ENCODE peak calls at places on chromosomes 1 and 21, in eight cellular contexts. E, F, U, K, V, B, M and Z are unnamed samples.

GRCh38 chr1:234309598-234310459 is 63.4 kb upstream of the COA6 start:
- DNase-seq in E (no peak), F (peak; percentile 72), U (peak; percentile 63), K (peak; percentile 75), V (peak; percentile 79), B (peak; percentile 67), M (peak; percentile 78), Z (peak; percentile 79)

GRCh38 chr1:99758073-99758511 is 8.3 kb downstream of the FRRS1 start:
- DNase-seq in E (no peak), F (no peak), U (no peak), K (peak; percentile 45), V (no peak), B (no peak), M (no peak), Z (peak; percentile 53)

GRCh38 chr21:15967661-15968060 is 237.9 kb downstream of the USP25 start:
- DNase-seq in E (no peak), F (no peak), U (peak; percentile 22), K (no peak), V (no peak), B (no peak), M (no peak), Z (no peak)

GRCh38 chr1:56728964-56729363 is 83.8 kb downstream of the PRKAA2 start:
- DNase-seq in E (no peak), F (no peak), U (no peak), K (no peak), V (no peak), B (no peak), M (no peak), Z (peak; percentile 64)

GRCh38 chr1:116122955-116123757 is 12.0 kb downstream of the MAB21L3 start:
- DNase-seq in E (no peak), F (peak; percentile 79), U (peak; percentile 81), K (no peak), V (no peak), B (peak; percentile 68), M (peak; percentile 58), Z (no peak)

GRCh38 chr1:46037597-46037936 is 94.9 kb downstream of the PIK3R3 start:
- DNase-seq in E (no peak), F (no peak), U (no peak), K (no peak), V (no peak), B (no peak), M (no peak), Z (no peak)

GRCh38 chr1:7429290-7429689 is 341.8 kb upstream of the VAMP3 start:
- DNase-seq in E (no peak), F (no peak), U (no peak), K (no peak), V (no peak), B (no peak), M (no peak), Z (no peak)

GRCh38 chr1:204499511-204500468 is 5.2 kb upstream of the PIK3C2B start:
- DNase-seq in E (no peak), F (no peak), U (no peak), K (no peak), V (no peak), B (peak; percentile 59), M (no peak), Z (no peak)

GRCh38 chr1:225652726-225653462 is at the start of gene ENAH:
- DNase-seq in E (peak; percentile 50), F (peak; percentile 72), U (peak; percentile 90), K (no peak), V (peak; percentile 84), B (peak; percentile 47), M (peak; percentile 81), Z (peak; percentile 66)

GRCh38 chr1:40736085-40736531 is 44.6 kb downstream of the NFYC start:
- DNase-seq in E (no peak), F (no peak), U (peak; percentile 70), K (no peak), V (no peak), B (peak; percentile 50), M (no peak), Z (no peak)

GRCh38 chr1:91564888-91565700 is 64.4 kb downstream of the CDC7 start:
- DNase-seq in E (no peak), F (no peak), U (no peak), K (no peak), V (no peak), B (peak; percentile 69), M (no peak), Z (no peak)

GRCh38 chr1:6099787-6100765 is 54.4 kb downstream of the KCNAB2 start:
- DNase-seq in E (peak; percentile 60), F (no peak), U (no peak), K (peak; percentile 14), V (no peak), B (no peak), M (peak; percentile 47), Z (no peak)

GRCh38 chr1:184291701-184292100 is 95.1 kb upstream of the C1orf21 start:
- DNase-seq in E (no peak), F (no peak), U (peak; percentile 71), K (no peak), V (no peak), B (no peak), M (no peak), Z (no peak)

GRCh38 chr1:107936498-107937481 is 28.2 kb downstream of the VAV3 start:
- DNase-seq in E (peak; percentile 83), F (no peak), U (peak; percentile 94), K (peak; percentile 59), V (peak; percentile 78), B (peak; percentile 95), M (no peak), Z (peak; percentile 66)

GRCh38 chr21:31293986-31294385 is 50.1 kb downstream of the TIAM1 start:
- DNase-seq in E (no peak), F (no peak), U (peak; percentile 92), K (no peak), V (no peak), B (peak; percentile 57), M (no peak), Z (no peak)

DNA sequence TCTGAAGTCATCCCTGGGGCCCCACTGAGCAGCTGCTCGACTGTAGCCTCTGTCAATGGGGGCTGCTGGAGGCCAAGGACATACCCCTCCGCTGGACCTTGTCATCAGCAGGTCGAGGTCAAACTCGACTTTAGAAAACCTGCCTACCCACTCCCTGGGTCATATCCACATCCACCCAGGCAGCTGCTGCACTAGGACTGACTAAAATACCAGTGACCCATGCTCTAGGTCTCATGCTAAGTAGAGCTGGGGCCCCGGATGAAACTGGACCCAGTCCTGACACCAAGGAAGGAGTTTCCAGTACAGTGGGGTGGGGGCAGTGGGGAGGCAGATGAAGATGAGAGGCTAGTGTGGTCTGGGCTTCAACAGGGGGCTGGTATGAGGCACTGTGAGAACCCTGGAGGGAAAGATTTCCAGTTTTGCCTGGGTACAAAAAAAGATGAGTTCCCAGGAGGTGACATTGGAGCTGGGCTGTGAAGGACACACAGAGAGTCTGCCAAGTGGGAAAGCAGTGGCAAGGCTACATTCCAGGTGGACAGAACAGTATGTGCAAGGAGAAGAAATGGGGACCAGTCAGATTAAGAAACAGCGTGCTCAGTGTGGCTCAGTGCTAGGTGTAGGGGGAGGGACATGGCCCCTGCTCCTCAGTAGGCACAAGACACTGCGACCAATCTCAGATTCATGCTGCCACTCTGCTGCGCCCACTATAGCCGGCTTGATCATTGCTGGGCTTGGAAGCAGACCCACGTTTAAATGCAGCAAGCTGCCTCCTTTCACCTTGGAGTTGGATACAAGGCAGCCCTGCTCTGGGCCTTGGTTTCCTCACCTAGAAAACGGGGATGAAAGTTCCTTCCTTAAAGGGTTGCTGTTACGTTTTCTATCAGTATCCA is 12.3 kb downstream of the SLC2A1 start:
- DNase-seq in E (no peak), F (no peak), U (no peak), K (no peak), V (no peak), B (no peak), M (no peak), Z (no peak)
- H3K4me1 ChIP-seq in E (peaks cover 93% of the 10 kb centered on the region), F (peaks cover 36% of the 10 kb centered on the region), U (peaks cover 43% of the 10 kb centered on the region), K (peaks cover 95% of the 10 kb centered on the region), V (peaks cover 11% of the 10 kb centered on the region), B (peaks cover 70% of the 10 kb centered on the region), M (peaks cover 57% of the 10 kb centered on the region), Z (peaks cover 5% of the 10 kb centered on the region)

GRCh38 chr1:54297596-54298283 is 97.8 kb downstream of the MRPL37 start:
- DNase-seq in E (no peak), F (peak; percentile 85), U (no peak), K (no peak), V (no peak), B (no peak), M (no peak), Z (no peak)

GRCh38 chr1:54299037-54299436 is 99.1 kb downstream of the MRPL37 start:
- DNase-seq in E (no peak), F (peak; percentile 92), U (no peak), K (no peak), V (no peak), B (no peak), M (peak; percentile 58), Z (no peak)

GRCh38 chr1:54294846-54295245 is 94.9 kb downstream of the MRPL37 start:
- DNase-seq in E (no peak), F (no peak), U (no peak), K (no peak), V (no peak), B (no peak), M (no peak), Z (no peak)

GRCh38 chr1:54298284-54299033 is 98.5 kb downstream of the MRPL37 start:
- DNase-seq in E (no peak), F (no peak), U (peak; percentile 33), K (no peak), V (no peak), B (no peak), M (no peak), Z (no peak)

GRCh38 chr1:54296666-54297065 is 96.7 kb downstream of the MRPL37 start:
- DNase-seq in E (no peak), F (no peak), U (no peak), K (no peak), V (no peak), B (no peak), M (no peak), Z (no peak)
- H3K4me1 ChIP-seq in E (no peaks in the 10 kb centered on the region), F (peaks cover 30% of the 10 kb centered on the region), U (peaks cover 28% of the 10 kb centered on the region), K (peaks cover 12% of the 10 kb centered on the region), V (peaks cover 15% of the 10 kb centered on the region), B (peaks cover 12% of the 10 kb centered on the region), M (peaks cover 32% of the 10 kb centered on the region), Z (no peaks in the 10 kb centered on the region)

GRCh38 chr1:235366286-235366685 is 941 bp upstream of the TBCE start:
- DNase-seq in E (no peak), F (no peak), U (no peak), K (no peak), V (no peak), B (no peak), M (no peak), Z (no peak)
- H3K4me1 ChIP-seq in E (no peaks in the 10 kb centered on the region), F (no peaks in the 10 kb centered on the region), U (no peaks in the 10 kb centered on the region), K (peaks cover 20% of the 10 kb centered on the region), V (no peaks in the 10 kb centered on the region), B (no peaks in the 10 kb centered on the region), M (peaks cover 13% of the 10 kb centered on the region), Z (peaks cover 4% of the 10 kb centered on the region)

DNA sequence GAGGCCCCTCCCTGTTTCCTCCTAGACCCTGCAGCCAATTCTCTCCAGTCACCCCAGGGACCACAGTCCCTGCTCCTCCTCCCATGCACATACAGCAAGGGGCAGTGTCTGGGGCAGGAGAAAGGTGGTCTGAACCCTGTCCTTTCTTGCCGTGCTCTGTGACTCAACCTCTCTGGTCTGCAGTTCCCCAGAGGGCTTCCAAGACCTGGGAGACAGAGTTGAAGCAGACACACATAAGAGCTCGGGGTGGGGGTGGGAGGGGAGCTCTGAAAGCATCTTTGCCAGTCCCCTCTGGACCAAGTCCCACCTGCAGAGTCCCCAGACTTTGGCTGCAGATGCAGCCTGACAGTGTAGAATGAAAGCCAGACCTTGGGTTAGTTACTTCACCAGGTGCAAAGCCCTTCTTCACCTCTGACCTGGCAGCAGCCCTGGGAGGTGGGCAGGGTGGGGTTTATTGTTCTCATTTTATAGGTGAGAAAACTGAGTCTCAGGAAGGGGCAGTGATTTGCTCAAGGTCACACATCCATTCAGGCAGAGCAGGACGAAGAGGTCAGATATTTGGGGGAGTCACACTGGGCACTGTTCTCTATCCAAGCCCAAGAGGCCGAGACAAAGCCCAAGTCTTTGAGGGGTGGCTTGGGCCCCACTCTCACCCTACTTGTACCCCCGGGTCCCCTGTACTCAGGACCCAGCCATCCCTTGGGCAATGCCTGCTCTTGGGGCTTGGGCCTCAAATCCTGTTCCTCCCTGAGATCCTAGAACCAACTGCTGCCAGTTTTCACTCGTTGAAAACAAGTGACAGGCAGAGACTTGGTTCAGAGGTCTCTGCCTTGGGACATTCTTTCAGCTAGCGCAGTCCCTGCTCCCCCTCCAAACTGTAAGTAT is 693 bp downstream of the PDZK1IP1 start:
- DNase-seq in E (peak; percentile 10), F (peak; percentile 23), U (no peak), K (no peak), V (no peak), B (no peak), M (no peak), Z (no peak)
- H3K4me1 ChIP-seq in E (peaks cover 10% of the 10 kb centered on the region), F (peaks cover 23% of the 10 kb centered on the region), U (no peaks in the 10 kb centered on the region), K (no peaks in the 10 kb centered on the region), V (peaks cover 7% of the 10 kb centered on the region), B (no peaks in the 10 kb centered on the region), M (peaks cover 33% of the 10 kb centered on the region), Z (no peaks in the 10 kb centered on the region)